ENCODE peak calls at places on chromosomes 1 and 21, in seven cellular contexts. C, J, E, Z, M, H and I are unnamed samples.

GRCh38 chr1:43272576-43273571 is 3.1 kb downstream of the TMEM125 start:
- DNase-seq in C (no peak), J (no peak), E (no peak), Z (peak; percentile 58), M (no peak), H (no peak), I (no peak)

GRCh38 chr21:40043423-40043822 is 176.2 kb downstream of the PCP4 start:
- DNase-seq in C (no peak), J (no peak), E (no peak), Z (no peak), M (no peak), H (no peak), I (no peak)

GRCh38 chr1:167107456-167107855 is 13.6 kb downstream of the STYXL2 start:
- DNase-seq in C (no peak), J (no peak), E (no peak), Z (no peak), M (no peak), H (no peak), I (no peak)

GRCh38 chr1:66373072-66373685 is 160.8 kb upstream of the SGIP1 start:
- DNase-seq in C (peak; percentile 78), J (no peak), E (no peak), Z (no peak), M (no peak), H (no peak), I (no peak)

GRCh38 chr1:31354266-31354665 is 18.6 kb downstream of the FABP3 start:
- DNase-seq in C (no peak), J (no peak), E (no peak), Z (no peak), M (no peak), H (no peak), I (no peak)

GRCh38 chr1:62682531-62682930 is 5.7 kb downstream of the DOCK7 start:
- DNase-seq in C (no peak), J (no peak), E (no peak), Z (no peak), M (no peak), H (no peak), I (no peak)

GRCh38 chr1:228740991-228741390 is 5.7 kb downstream of the RHOU start:
- DNase-seq in C (no peak), J (no peak), E (no peak), Z (no peak), M (no peak), H (no peak), I (no peak)

GRCh38 chr1:21634481-21635137 is 34.5 kb downstream of the RAP1GAP start:
- DNase-seq in C (no peak), J (no peak), E (no peak), Z (no peak), M (no peak), H (no peak), I (peak; percentile 60)

GRCh38 chr1:2300004-2300771 is 72.1 kb downstream of the SKI start:
- DNase-seq in C (peak; percentile 58), J (no peak), E (no peak), Z (no peak), M (no peak), H (peak; percentile 78), I (peak; percentile 75)

GRCh38 chr1:229199892-229200291 is 71.0 kb upstream of the RAB4A start:
- DNase-seq in C (peak; percentile 63), J (no peak), E (no peak), Z (no peak), M (peak; percentile 45), H (peak; percentile 2), I (peak; percentile 43)

GRCh38 chr21:14877581-14878228 is 187.1 kb downstream of the NRIP1 start:
- DNase-seq in C (no peak), J (no peak), E (peak; percentile 54), Z (no peak), M (no peak), H (no peak), I (no peak)
- H3K4me3 ChIP-seq in C (no peak overlapping the region), J (no peak overlapping the region), E (no peak overlapping the region), Z (no peak overlapping the region), M (no peak overlapping the region), H (no peak overlapping the region), I (no peak overlapping the region)

GRCh38 chr1:46400398-46400797 is 6.3 kb downstream of the FAAH start:
- DNase-seq in C (no peak), J (no peak), E (no peak), Z (no peak), M (no peak), H (no peak), I (peak; percentile 39)

GRCh38 chr1:46401964-46402626 is 8.0 kb downstream of the FAAH start:
- DNase-seq in C (peak; percentile 80), J (no peak), E (peak; percentile 89), Z (no peak), M (peak; percentile 85), H (no peak), I (peak; percentile 87)

GRCh38 chr1:46396429-46397398 is 2.6 kb downstream of the FAAH start:
- DNase-seq in C (no peak), J (no peak), E (peak; percentile 3), Z (no peak), M (no peak), H (no peak), I (no peak)

GRCh38 chr1:46401514-46401913 is 7.4 kb downstream of the FAAH start:
- DNase-seq in C (no peak), J (no peak), E (no peak), Z (no peak), M (no peak), H (no peak), I (no peak)

DNA sequence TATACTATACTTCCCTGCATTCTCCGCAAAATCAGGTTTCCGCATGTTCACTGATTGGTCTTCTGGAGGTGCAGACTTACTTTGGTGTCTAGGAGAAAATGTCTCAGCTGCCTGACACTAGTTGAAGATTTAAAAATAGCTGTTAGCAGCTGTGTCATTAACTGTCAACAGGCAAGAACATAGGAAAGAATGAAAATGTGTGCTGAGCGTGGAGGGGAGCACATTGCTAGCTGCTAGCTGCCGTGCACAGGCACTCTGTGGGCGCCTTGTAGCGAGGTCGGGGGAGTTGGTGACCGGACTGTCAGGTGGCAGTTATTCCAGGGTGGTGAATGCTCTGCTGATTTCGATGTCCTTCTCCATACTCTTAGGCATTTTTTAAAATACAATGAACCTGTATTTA is 5.2 kb downstream of the FAAH start:
- DNase-seq in C (no peak), J (no peak), E (no peak), Z (no peak), M (no peak), H (no peak), I (no peak)
- H3K4me3 ChIP-seq in C (no peak overlapping the region), J (no peak overlapping the region), E (no peak overlapping the region), Z (no peak overlapping the region), M (no peak overlapping the region), H (no peak overlapping the region), I (no peak overlapping the region)

GRCh38 chr1:183070234-183070922 is 47.2 kb downstream of the LAMC1 start:
- DNase-seq in C (no peak), J (no peak), E (no peak), Z (no peak), M (no peak), H (no peak), I (no peak)
- H3K4me3 ChIP-seq in C (no peak overlapping the region), J (no peak overlapping the region), E (no peak overlapping the region), Z (no peak overlapping the region), M (no peak overlapping the region), H (no peak overlapping the region), I (no peak overlapping the region)

GRCh38 chr1:154661110-154661509 is 53.1 kb upstream of the ADAR start:
- DNase-seq in C (no peak), J (no peak), E (no peak), Z (no peak), M (no peak), H (no peak), I (no peak)
- H3K4me3 ChIP-seq in C (no peak overlapping the region), J (no peak overlapping the region), E (no peak overlapping the region), Z (no peak overlapping the region), M (no peak overlapping the region), H (no peak overlapping the region), I (no peak overlapping the region)

DNA sequence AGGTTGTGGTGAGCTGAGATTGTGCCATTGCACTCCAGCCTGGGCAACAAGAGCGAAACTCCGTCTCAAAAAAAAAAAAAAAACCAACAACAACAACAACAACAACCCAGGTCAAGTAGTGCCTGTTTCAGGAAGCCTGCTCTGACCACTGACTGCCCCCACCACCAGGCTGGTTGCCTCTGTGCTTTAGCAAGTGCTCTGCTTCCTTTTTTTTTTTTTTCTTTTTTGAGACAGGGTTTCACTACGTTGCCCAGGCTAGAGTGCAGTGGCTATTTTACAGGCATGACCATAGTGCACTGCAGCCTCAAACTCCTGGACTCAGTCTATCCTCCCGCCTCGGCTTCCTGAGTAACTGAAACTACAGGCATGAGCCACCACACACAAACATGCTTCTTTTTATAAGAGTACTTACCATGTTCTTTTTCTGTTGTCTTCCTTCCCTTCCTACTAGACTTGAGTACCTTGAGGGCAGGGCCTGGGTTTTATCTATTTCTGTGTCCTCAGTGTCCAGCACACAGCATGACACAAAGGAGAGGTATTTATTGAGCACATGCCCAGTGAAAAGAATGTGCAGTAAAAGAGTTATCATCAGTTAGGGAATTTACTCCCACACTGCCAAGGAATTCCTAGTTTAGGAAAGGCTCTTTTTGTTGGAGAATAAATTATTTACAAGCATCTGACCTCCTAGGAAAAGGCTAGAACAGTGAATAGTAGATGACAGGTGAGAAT is 9.9 kb upstream of the COA7 start:
- DNase-seq in C (peak; percentile 69), J (no peak), E (peak; percentile 52), Z (no peak), M (no peak), H (no peak), I (no peak)
- H3K4me3 ChIP-seq in C (no peak overlapping the region), J (no peak overlapping the region), E (no peak overlapping the region), Z (no peak overlapping the region), M (no peak overlapping the region), H (no peak overlapping the region), I (no peak overlapping the region)

DNA sequence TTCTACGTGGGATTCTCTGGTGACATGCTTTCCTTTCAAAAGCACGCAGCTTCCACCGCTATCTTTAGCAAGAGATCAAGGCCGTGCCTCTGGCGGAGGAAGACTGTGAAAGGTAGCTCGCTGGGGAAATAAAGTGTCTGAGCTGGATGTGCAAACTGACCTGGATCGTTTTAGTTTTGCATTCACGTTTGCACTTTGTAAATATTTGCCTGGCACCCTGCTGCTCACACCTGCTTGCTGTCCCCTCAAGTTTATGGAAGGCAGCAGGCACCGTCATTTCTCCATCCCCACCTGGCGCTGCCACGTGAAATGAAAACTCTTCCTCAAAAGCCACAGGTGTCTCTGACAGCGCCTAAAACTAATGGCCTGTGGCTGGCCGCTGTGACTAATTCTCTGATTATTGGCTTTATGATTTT is 44.0 kb upstream of the TARDBP start:
- DNase-seq in C (no peak), J (no peak), E (no peak), Z (no peak), M (no peak), H (no peak), I (peak; percentile 43)
- H3K4me3 ChIP-seq in C (no peak overlapping the region), J (no peak overlapping the region), E (no peak overlapping the region), Z (peak overlapping the region; percentile 44), M (no peak overlapping the region), H (no peak overlapping the region), I (peak overlapping the region; percentile 31)

GRCh38 chr1:231020139-231020601 is 19.9 kb downstream of the FAM89A start:
- DNase-seq in C (peak; percentile 68), J (no peak), E (no peak), Z (no peak), M (no peak), H (no peak), I (no peak)

GRCh38 chr1:231016234-231016633 is 23.8 kb downstream of the FAM89A start:
- DNase-seq in C (no peak), J (no peak), E (no peak), Z (no peak), M (no peak), H (no peak), I (no peak)

GRCh38 chr1:231019711-231020110 is 20.3 kb downstream of the FAM89A start:
- DNase-seq in C (no peak), J (no peak), E (no peak), Z (no peak), M (no peak), H (no peak), I (no peak)

GRCh38 chr1:231013391-231014015 is 26.6 kb downstream of the FAM89A start:
- DNase-seq in C (no peak), J (no peak), E (no peak), Z (no peak), M (no peak), H (no peak), I (no peak)

GRCh38 chr1:231016966-231017365 is 23.1 kb downstream of the FAM89A start:
- DNase-seq in C (no peak), J (no peak), E (no peak), Z (no peak), M (no peak), H (no peak), I (no peak)
- H3K4me3 ChIP-seq in C (no peak overlapping the region), J (no peak overlapping the region), E (no peak overlapping the region), Z (no peak overlapping the region), M (no peak overlapping the region), H (no peak overlapping the region), I (no peak overlapping the region)